ENCODE peak calls at places on chromosomes 6 and 20, in five cellular contexts. L is GM23338, K is hepatocyte, V is mammary epithelial cell, F is A673. Z is an unnamed sample.
A peak's percentile ranks its signal among the peaks of the same experiment; 100 is the strongest.

GRCh38 chr20:47332381-47333206 is 23.9 kb downstream of the ZMYND8 start:
- DNase-seq in V (no peak), K (no peak), F (no peak), L (no peak), Z (no peak)

GRCh38 chr20:51447097-51447764 is 95.3 kb downstream of the NFATC2 start:
- DNase-seq in L (peak; percentile 23), F (peak; percentile 87), V (peak; percentile 88), K (peak; percentile 79), Z (peak; percentile 100)

GRCh38 chr6:103113416-103113815 is 1719.9 kb downstream of the GRIK2 start:
- DNase-seq in F (no peak), L (no peak), K (no peak), V (peak; percentile 33), Z (no peak)

GRCh38 chr6:44738652-44739141 is 351.2 kb downstream of the CDC5L start:
- DNase-seq in V (peak; percentile 21), K (peak; percentile 80), L (peak; percentile 13), F (peak; percentile 17), Z (no peak)

GRCh38 chr20:39800548-39800947 is 838.4 kb downstream of the DHX35 start:
- DNase-seq in V (peak; percentile 80), F (no peak), L (no peak), K (no peak), Z (no peak)

GRCh38 chr6:55953384-55953783 is 78.0 kb upstream of the BMP5 start:
- DNase-seq in L (no peak), K (peak; percentile 22), F (peak; percentile 60), V (peak; percentile 36), Z (peak; percentile 76)

GRCh38 chr6:154602708-154603107 is 92.2 kb upstream of the CNKSR3 start:
- DNase-seq in V (peak; percentile 23), F (no peak), K (no peak), L (no peak), Z (no peak)

GRCh38 chr20:53381568-53382262 is 211.9 kb downstream of the ZNF217 start:
- DNase-seq in F (no peak), L (peak; percentile 34), V (peak; percentile 1), K (no peak), Z (peak; percentile 37)

GRCh38 chr20:12410783-12411182 is 493.1 kb downstream of the BTBD3 start:
- DNase-seq in V (peak; percentile 36), F (no peak), K (no peak), L (no peak), Z (peak; percentile 49)

GRCh38 chr6:69290116-69290515 is 506.7 kb downstream of the LMBRD1 start:
- DNase-seq in V (no peak), L (no peak), F (peak; percentile 8), K (no peak), Z (no peak)

GRCh38 chr6:68635706-68636513 is 828 bp downstream of the ADGRB3 start:
- DNase-seq in V (no peak), K (peak; percentile 37), L (peak; percentile 57), F (peak; percentile 54), Z (no peak)

GRCh38 chr20:64199395-64199794 is 35.1 kb downstream of the MYT1 start:
- DNase-seq in F (no peak), K (no peak), V (no peak), L (no peak), Z (no peak)

GRCh38 chr20:19890358-19891117 is 126.6 kb upstream of the NAA20 start:
- DNase-seq in F (no peak), K (peak; percentile 55), L (no peak), V (no peak), Z (no peak)

GRCh38 chr6:137698636-137699035 is 168.4 kb upstream of the TNFAIP3 start:
- DNase-seq in L (no peak), V (peak; percentile 20), K (no peak), F (no peak), Z (no peak)

GRCh38 chr20:44398303-44398702 is 42.8 kb downstream of the HNF4A start:
- DNase-seq in L (no peak), K (no peak), F (no peak), V (peak; percentile 89), Z (peak; percentile 93)

GRCh38 chr20:137668-138131 is 4.7 kb upstream of the DEFB126 start:
- DNase-seq in L (peak; percentile 64), F (peak; percentile 59), V (no peak), K (no peak), Z (peak; percentile 32)

GRCh38 chr6:168126566-168127383 is 47.8 kb upstream of the FRMD1 start:
- DNase-seq in K (no peak), L (no peak), F (no peak), V (no peak), Z (no peak)

GRCh38 chr6:84791233-84791632 is 26.8 kb upstream of the TBX18 start:
- DNase-seq in V (peak; percentile 33), K (no peak), L (no peak), F (peak; percentile 88), Z (peak; percentile 38)

GRCh38 chr6:113630738-113631535 is 226.2 kb upstream of the MARCKS start:
- DNase-seq in K (peak; percentile 42), L (no peak), V (peak; percentile 79), F (no peak), Z (peak; percentile 16)

GRCh38 chr20:13771853-13772453 is 12.8 kb downstream of the ESF1 start:
- DNase-seq in L (peak; percentile 55), F (peak; percentile 77), K (peak; percentile 49), V (no peak), Z (peak; percentile 72)

GRCh38 chr6:41409489-41409888 is 74.1 kb downstream of the NCR2 start:
- DNase-seq in F (no peak), K (no peak), L (no peak), V (no peak), Z (no peak)
- TF ChIP-seq EZH2 in F (no peak), K (no peak), L (peak; percentile 60), V (no peak), Z (no peak)

DNA sequence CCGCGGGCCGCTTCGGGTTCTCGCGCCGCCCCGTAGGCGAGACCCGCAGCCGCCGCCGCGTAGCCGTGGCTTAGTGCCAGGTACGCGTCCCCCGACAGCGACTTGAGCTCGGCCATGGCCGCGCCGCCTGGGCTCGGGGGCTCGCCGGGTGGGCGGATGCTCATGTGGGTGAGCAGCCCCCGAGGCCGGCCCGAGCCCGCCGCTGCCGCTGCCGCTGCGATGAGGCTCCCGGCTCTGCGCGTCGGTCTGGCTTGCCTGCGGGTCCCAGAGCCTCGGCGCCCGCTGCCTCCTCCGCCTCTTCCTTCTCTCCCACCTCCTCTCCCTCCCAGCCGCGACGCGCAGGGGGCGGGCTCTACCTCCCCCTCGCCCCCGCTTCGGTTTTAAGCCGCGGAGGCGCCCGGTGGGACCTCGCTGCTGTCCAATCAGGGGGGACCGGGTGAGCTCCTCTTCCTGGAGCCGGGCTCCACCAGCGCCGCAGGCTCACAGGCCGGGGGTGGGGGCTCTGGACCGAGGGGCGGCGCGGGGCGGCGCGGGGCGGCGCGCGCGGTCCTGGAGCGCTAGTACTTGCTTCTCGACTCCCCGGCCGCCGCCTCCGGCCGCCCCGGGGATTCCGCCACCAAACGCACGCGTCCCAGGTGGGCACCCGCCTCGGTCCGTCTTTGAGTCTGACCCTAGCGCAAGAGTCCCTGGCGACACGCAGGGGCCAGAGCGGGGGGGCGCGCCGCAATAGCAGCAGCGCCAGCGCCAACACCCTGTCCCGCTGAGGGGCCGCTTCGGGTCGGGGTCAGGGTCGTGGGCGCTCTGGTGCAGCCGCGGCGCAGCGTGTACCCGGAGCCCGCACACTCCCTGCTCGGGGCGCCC is at the start of gene BHLHE23:
- DNase-seq in F (peak; percentile 60), V (no peak), L (peak; percentile 85), K (peak; percentile 35), Z (no peak)
- TF ChIP-seq EZH2 in F (peak; percentile 95), V (no peak), L (peak; percentile 70), K (peak; percentile 62), Z (no peak)

DNA sequence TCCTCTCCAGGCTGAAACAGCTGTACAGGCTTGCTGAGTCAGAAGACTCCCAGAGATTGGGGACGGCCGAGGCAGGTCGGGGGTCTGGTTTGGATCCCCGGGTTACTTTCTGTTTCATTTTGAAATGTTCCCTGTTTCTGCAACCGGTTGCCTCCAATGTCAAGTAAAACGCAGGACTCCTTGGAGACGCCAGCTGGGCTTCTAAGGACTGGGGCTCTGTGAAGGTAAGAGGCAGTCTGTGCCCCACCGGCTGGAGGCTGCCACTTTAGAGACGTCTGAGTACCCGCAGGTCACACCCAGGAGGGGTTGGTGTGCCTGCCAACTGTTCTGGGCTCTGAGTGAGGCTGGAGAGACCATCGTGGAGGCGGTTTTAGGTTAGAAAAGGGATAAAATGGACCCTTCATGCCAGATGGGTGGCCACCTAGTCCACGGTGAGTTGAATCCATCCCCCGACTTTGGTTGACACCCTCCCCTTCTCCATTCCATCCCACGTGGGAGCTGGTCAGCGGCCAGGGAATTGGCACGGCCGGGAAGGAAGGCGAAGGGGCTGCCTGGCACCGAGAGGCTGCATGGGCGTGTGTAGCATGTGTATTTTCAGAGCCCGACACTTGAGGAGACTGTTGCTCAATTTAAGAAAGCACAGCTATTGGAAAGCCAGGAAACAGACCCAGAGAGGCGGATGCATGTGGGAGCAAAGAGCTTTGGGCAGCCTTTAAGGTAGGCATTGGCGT is 240.9 kb downstream of the PHACTR1 start:
- DNase-seq in V (peak; percentile 35), L (peak; percentile 62), K (peak; percentile 69), F (peak; percentile 51), Z (no peak)
- TF ChIP-seq EZH2 in V (no peak), L (no peak), K (no peak), F (no peak), Z (peak; percentile 52)

DNA sequence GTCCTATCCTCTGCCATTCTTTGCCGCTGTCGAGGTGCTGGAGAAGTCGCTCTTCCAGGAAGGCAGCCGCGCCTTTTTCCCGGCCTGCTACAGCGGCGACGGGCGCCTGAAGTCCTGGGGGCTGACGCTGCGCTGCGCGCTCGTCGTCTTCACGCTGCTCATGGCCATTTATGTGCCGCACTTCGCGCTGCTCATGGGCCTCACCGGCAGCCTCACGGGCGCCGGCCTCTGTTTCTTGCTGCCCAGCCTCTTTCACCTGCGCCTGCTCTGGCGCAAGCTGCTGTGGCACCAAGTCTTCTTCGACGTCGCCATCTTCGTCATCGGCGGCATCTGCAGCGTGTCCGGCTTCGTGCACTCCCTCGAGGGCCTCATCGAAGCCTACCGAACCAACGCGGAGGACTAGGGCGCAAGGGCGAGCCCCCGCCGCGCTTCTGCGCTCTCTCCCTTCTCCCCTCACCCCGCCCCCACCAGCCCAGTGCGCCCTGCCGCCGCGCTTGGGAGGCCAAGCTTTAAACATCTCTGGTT is 4.0 kb downstream of the SLC32A1 start:
- DNase-seq in F (no peak), K (no peak), L (peak; percentile 68), V (no peak), Z (no peak)
- TF ChIP-seq EZH2 in F (no peak), K (no peak), L (no peak), V (peak; percentile 83), Z (no peak)

GRCh38 chr6:30150151-30150550 is 10.9 kb downstream of the TRIM10 start:
- DNase-seq in K (no peak), F (no peak), V (peak; percentile 48), L (no peak), Z (no peak)

GRCh38 chr6:30147096-30147495 is 11.2 kb downstream of the TRIM40 start:
- DNase-seq in V (no peak), K (no peak), L (no peak), F (no peak), Z (no peak)

GRCh38 chr6:30150671-30151395 is 10.2 kb downstream of the TRIM10 start:
- DNase-seq in V (no peak), K (no peak), L (no peak), F (no peak), Z (no peak)

GRCh38 chr6:30151580-30151979 is 9.4 kb downstream of the TRIM10 start:
- DNase-seq in F (no peak), K (no peak), L (no peak), V (no peak), Z (no peak)

DNA sequence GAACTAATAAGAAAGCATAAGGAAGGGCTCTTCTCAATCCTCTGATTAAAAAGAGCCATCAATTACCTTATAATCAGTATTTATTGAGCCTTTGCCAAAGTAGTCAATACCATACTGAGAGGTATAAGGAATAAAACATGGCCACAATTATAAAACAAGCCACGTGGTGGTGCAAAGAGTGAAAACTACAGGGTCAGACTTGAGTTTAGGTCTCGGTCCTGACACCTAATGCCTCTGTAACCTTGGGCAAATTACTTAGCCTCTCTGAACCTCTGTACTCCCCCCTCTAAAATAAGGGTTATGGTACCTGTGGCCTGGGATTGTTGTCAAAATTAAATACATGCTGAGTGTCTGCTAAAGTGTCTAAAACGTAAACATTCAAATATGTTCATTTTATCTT is 11.8 kb downstream of the TRIM10 start:
- DNase-seq in L (no peak), F (no peak), V (no peak), K (no peak), Z (peak; percentile 13)
- TF ChIP-seq EZH2 in L (no peak), F (no peak), V (no peak), K (no peak), Z (no peak)